ENCODE peak calls at places on chromosomes 2 and 18, in four cellular contexts. Z is GM12878, H is K562, R is IMR-90. V is an unnamed sample.

GRCh38 chr2:234677758-234678538 is 181.1 kb upstream of the ARL4C start:
- DNase-seq in Z (no peak), H (no peak), R (peak; percentile 79), V (peak; percentile 71)

GRCh38 chr18:79982736-79983135 is 5.6 kb downstream of the TXNL4A start:
- DNase-seq in Z (no peak), H (peak; percentile 17), R (peak; percentile 55), V (peak; percentile 10)

GRCh38 chr2:208062113-208062512 is 36.8 kb upstream of the PLEKHM3 start:
- DNase-seq in Z (no peak), H (peak; percentile 26), R (peak; percentile 54), V (no peak)

GRCh38 chr18:47912794-47913594 is 17.5 kb downstream of the SMAD2 start:
- DNase-seq in Z (no peak), H (no peak), R (no peak), V (no peak)

GRCh38 chr2:186748354-186748753 is 54.5 kb downstream of the FAM171B start:
- DNase-seq in Z (no peak), H (no peak), R (no peak), V (no peak)

GRCh38 chr18:36195427-36196122 is 8.3 kb downstream of the MOCOS start:
- DNase-seq in Z (no peak), H (no peak), R (no peak), V (no peak)

GRCh38 chr2:14881663-14882327 is 249.3 kb downstream of the LRATD1 start:
- DNase-seq in Z (no peak), H (no peak), R (no peak), V (no peak)

GRCh38 chr2:10124538-10125045 is 2.1 kb downstream of the RRM2 start:
- DNase-seq in Z (no peak), H (peak; percentile 17), R (peak; percentile 82), V (no peak)

GRCh38 chr2:8288206-8288605 is 393.6 kb upstream of the ID2 start:
- DNase-seq in Z (no peak), H (no peak), R (no peak), V (no peak)

GRCh38 chr2:230953843-230954242 is 28.8 kb upstream of the GPR55 start:
- DNase-seq in Z (no peak), H (no peak), R (no peak), V (no peak)

GRCh38 chr2:225434014-225434413 is 34.5 kb downstream of the NYAP2 start:
- DNase-seq in Z (no peak), H (no peak), R (no peak), V (no peak)

GRCh38 chr2:225428360-225428759 is 28.9 kb downstream of the NYAP2 start:
- DNase-seq in Z (no peak), H (no peak), R (no peak), V (no peak)

GRCh38 chr2:225431387-225431786 is 31.9 kb downstream of the NYAP2 start:
- DNase-seq in Z (no peak), H (no peak), R (no peak), V (no peak)

GRCh38 chr2:225429718-225430117 is 30.2 kb downstream of the NYAP2 start:
- DNase-seq in Z (no peak), H (no peak), R (peak; percentile 0), V (no peak)
- TF ChIP-seq RCOR1 in Z (no peak), H (no peak), R (no peak), V (no peak)

DNA sequence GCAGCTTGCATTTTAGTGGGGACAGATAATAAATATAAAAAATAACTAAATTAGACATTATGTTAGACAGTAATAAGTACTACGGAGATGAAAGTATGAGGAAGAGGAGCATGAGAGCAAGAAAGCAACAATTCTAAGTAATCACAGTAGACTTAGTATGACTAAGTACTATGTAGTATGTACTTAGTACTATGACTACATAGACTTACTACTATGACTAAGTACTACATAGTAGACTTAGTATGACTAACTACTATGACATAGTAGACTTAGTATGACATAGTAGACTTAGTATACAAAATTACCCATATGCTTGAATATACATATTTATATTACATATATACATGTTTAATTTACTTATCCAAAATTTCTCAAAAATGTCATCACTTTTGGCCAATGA is 29.3 kb downstream of the CDH20 start:
- DNase-seq in Z (no peak), H (no peak), R (no peak), V (no peak)
- TF ChIP-seq RCOR1 in Z (no peak), H (no peak), R (no peak), V (no peak)

GRCh38 chr18:8499810-8500663 is 109.2 kb upstream of the RAB12 start:
- DNase-seq in Z (no peak), H (no peak), R (no peak), V (no peak)

GRCh38 chr18:8503287-8503686 is 106.0 kb upstream of the RAB12 start:
- DNase-seq in Z (no peak), H (no peak), R (no peak), V (no peak)

GRCh38 chr18:8498905-8499304 is 110.3 kb upstream of the RAB12 start:
- DNase-seq in Z (no peak), H (no peak), R (no peak), V (no peak)

GRCh38 chr18:8504451-8504850 is 104.8 kb upstream of the RAB12 start:
- DNase-seq in Z (no peak), H (no peak), R (no peak), V (no peak)

GRCh38 chr18:8501044-8501443 is 108.2 kb upstream of the RAB12 start:
- DNase-seq in Z (no peak), H (no peak), R (no peak), V (no peak)
- TF ChIP-seq RCOR1 in Z (no peak), H (no peak), R (no peak), V (no peak)

DNA sequence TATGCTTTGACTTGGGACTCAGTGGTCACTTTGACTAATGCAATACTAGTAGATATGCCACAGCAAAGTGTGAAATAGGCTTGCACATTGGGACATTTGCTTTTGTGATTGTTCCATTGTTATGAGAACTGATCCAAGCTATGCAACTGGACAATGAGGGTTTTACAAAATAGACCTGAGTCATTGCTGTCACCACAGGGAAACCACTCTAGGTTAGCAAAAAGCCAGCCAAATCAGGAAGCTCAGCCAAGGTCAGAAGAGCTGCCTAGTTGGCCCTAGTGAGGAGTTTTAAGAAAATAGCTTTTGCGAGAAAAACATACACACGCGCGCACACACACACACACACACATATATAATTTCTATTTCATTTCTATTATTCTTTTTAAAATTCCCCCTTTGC is 452.4 kb upstream of the CDH7 start:
- DNase-seq in Z (no peak), H (no peak), R (no peak), V (no peak)
- TF ChIP-seq RCOR1 in Z (no peak), H (no peak), R (no peak), V (no peak)

GRCh38 chr18:9971313-9971920 is 57.6 kb downstream of the VAPA start:
- DNase-seq in Z (peak; percentile 27), H (peak; percentile 78), R (peak; percentile 81), V (peak; percentile 72)
- TF ChIP-seq RCOR1 in Z (no peak), H (no peak), R (no peak), V (no peak)

GRCh38 chr2:241770185-241770935 is 6.3 kb upstream of the GAL3ST2 start:
- DNase-seq in Z (no peak), H (no peak), R (no peak), V (no peak)
- TF ChIP-seq RCOR1 in Z (no peak), H (no peak), R (no peak), V (no peak)

DNA sequence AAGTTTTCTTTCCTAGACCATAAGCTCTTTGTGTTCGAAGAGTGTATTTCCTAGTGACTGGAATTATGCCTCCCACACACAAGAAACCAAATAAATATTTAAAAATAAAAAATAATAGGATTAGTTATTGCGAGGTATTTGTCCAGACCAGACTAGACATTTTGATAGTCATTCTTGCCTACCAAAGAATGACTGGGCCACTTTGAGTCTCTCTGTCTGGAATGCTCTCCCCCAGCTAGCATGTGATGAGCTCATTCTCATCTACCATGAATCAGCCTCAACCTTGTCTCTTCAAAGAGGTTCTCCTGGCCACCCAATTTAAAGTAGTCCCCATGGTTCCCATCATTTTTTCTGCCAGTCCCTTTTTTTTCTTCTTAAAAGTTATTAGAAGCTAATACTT is 13.9 kb upstream of the DSC1 start:
- DNase-seq in Z (no peak), H (no peak), R (peak; percentile 2), V (no peak)
- TF ChIP-seq RCOR1 in Z (no peak), H (no peak), R (no peak), V (no peak)

GRCh38 chr2:180001726-180002125 is 5.4 kb downstream of the CWC22 start:
- DNase-seq in Z (no peak), H (no peak), R (no peak), V (no peak)

GRCh38 chr2:180004731-180005130 is 2.4 kb downstream of the CWC22 start:
- DNase-seq in Z (no peak), H (no peak), R (peak; percentile 13), V (no peak)

GRCh38 chr2:180006236-180006635 is 861 bp downstream of the CWC22 start:
- DNase-seq in Z (no peak), H (no peak), R (no peak), V (no peak)

GRCh38 chr2:180002198-180002597 is 4.9 kb downstream of the CWC22 start:
- DNase-seq in Z (no peak), H (no peak), R (no peak), V (no peak)

GRCh38 chr2:180003566-180003965 is 3.5 kb downstream of the CWC22 start:
- DNase-seq in Z (no peak), H (no peak), R (no peak), V (no peak)
- TF ChIP-seq RCOR1 in Z (no peak), H (no peak), R (no peak), V (no peak)

GRCh38 chr2:202337706-202338346 is 38.3 kb upstream of the BMPR2 start:
- DNase-seq in Z (no peak), H (no peak), R (no peak), V (no peak)

GRCh38 chr2:202337133-202337532 is 39.0 kb upstream of the BMPR2 start:
- DNase-seq in Z (no peak), H (no peak), R (no peak), V (no peak)

GRCh38 chr2:202339052-202339870 is 36.9 kb upstream of the BMPR2 start:
- DNase-seq in Z (no peak), H (no peak), R (peak; percentile 66), V (peak; percentile 5)

DNA sequence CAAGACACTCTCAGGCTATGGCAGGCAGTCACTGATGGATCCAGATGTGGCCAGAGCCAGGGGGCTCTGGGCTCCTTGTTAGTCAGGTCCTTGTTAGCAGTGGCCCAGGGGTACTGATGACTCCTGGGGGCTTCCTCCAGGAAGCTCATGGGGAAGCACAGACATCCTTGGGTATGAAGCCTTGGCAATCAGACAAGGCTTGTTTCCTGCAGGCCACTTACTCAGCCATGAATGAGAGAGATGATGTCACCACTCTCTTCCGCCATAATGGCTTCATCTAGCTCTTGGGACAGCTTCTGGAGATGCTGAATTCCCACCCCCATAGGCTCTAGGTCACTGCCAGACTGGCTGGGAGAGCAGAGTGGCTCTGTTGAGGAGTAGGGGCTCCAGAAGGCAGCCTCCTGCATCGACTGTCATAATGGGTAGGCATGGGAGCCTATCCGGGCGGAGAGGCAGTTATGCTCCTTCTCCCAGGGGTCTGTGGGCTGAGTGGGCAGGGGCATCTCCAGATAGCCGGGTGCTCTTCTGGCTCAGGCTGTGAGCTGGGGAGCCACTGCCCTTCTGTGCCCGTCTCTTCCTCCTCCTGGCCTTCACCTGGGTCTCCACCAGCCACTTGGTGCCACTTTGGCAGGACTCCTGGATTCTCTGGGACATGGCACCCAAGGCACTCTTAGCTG is 40.2 kb upstream of the BMPR2 start:
- DNase-seq in Z (no peak), H (no peak), R (peak; percentile 70), V (no peak)
- TF ChIP-seq RCOR1 in Z (no peak), H (no peak), R (no peak), V (no peak)

V was measured in A549.